ENCODE peak calls at places on chromosome 11, in seven cellular contexts. One of them, this sample, is unnamed.

GRCh38 chr11:40754297-40754696 is 705.2 kb downstream of the LRRC4C start:
- DNase-seq in IMR-90: no peak
- DNase-seq in prostate gland: no peak
- DNase-seq in suprapubic skin: no peak
- DNase-seq in ovary: no peak
- DNase-seq in A549: no peak
- DNase-seq in breast epithelium: no peak
- DNase-seq in this sample: no peak

GRCh38 chr11:114559425-114560310 is at the start of gene NXPE1:
- DNase-seq in IMR-90: no peak
- DNase-seq in prostate gland: no peak
- DNase-seq in suprapubic skin: no peak
- DNase-seq in ovary: no peak
- DNase-seq in A549: no peak
- DNase-seq in breast epithelium: no peak
- DNase-seq in this sample: no peak

GRCh38 chr11:63567044-63567840 is 4.1 kb upstream of the PLAAT2 start:
- DNase-seq in IMR-90: peak
- DNase-seq in prostate gland: peak
- DNase-seq in suprapubic skin: no peak
- DNase-seq in ovary: no peak
- DNase-seq in A549: peak
- DNase-seq in breast epithelium: no peak
- DNase-seq in this sample: no peak

GRCh38 chr11:85132839-85133238 is 494.3 kb downstream of the DLG2 start:
- DNase-seq in IMR-90: peak
- DNase-seq in prostate gland: no peak
- DNase-seq in suprapubic skin: no peak
- DNase-seq in ovary: no peak
- DNase-seq in A549: no peak
- DNase-seq in breast epithelium: no peak
- DNase-seq in this sample: no peak

GRCh38 chr11:120062561-120062930 is 75.4 kb downstream of the TRIM29 start:
- DNase-seq in IMR-90: no peak
- DNase-seq in prostate gland: no peak
- DNase-seq in suprapubic skin: peak
- DNase-seq in ovary: no peak
- DNase-seq in A549: no peak
- DNase-seq in breast epithelium: no peak
- DNase-seq in this sample: no peak

GRCh38 chr11:27008811-27009535 is 15.1 kb downstream of the FIBIN start:
- DNase-seq in IMR-90: no peak
- DNase-seq in prostate gland: no peak
- DNase-seq in suprapubic skin: no peak
- DNase-seq in ovary: no peak
- DNase-seq in A549: no peak
- DNase-seq in breast epithelium: no peak
- DNase-seq in this sample: no peak

GRCh38 chr11:9875862-9876261 is 212.0 kb downstream of the SWAP70 start:
- DNase-seq in IMR-90: no peak
- DNase-seq in prostate gland: peak
- DNase-seq in suprapubic skin: no peak
- DNase-seq in ovary: no peak
- DNase-seq in A549: no peak
- DNase-seq in breast epithelium: no peak
- DNase-seq in this sample: no peak

GRCh38 chr11:60899021-60899936 is 7.1 kb downstream of the PRPF19 start:
- DNase-seq in IMR-90: peak
- DNase-seq in prostate gland: peak
- DNase-seq in suprapubic skin: no peak
- DNase-seq in ovary: no peak
- DNase-seq in A549: peak
- DNase-seq in breast epithelium: no peak
- DNase-seq in this sample: no peak

GRCh38 chr11:75188671-75189070 is 37.8 kb downstream of the SLCO2B1 start:
- DNase-seq in IMR-90: no peak
- DNase-seq in prostate gland: no peak
- DNase-seq in suprapubic skin: no peak
- DNase-seq in ovary: no peak
- DNase-seq in A549: no peak
- DNase-seq in breast epithelium: no peak
- DNase-seq in this sample: no peak

GRCh38 chr11:111879637-111879960 is 258 bp downstream of the CFAP68 start:
- DNase-seq in IMR-90: no peak
- DNase-seq in prostate gland: no peak
- DNase-seq in suprapubic skin: no peak
- DNase-seq in ovary: no peak
- DNase-seq in A549: no peak
- DNase-seq in breast epithelium: no peak
- DNase-seq in this sample: no peak

GRCh38 chr11:46352063-46352841 is 5.0 kb downstream of the DGKZ start:
- DNase-seq in IMR-90: no peak
- DNase-seq in prostate gland: no peak
- DNase-seq in suprapubic skin: no peak
- DNase-seq in ovary: no peak
- DNase-seq in A549: no peak
- DNase-seq in breast epithelium: no peak
- DNase-seq in this sample: no peak

GRCh38 chr11:71307811-71308645 is 55.7 kb upstream of the SHANK2 start:
- DNase-seq in IMR-90: no peak
- DNase-seq in prostate gland: no peak
- DNase-seq in suprapubic skin: peak
- DNase-seq in ovary: no peak
- DNase-seq in A549: no peak
- DNase-seq in breast epithelium: peak
- DNase-seq in this sample: no peak

GRCh38 chr11:126129681-126130671 is 67.3 kb upstream of the CDON start:
- DNase-seq in IMR-90: peak
- DNase-seq in prostate gland: no peak
- DNase-seq in suprapubic skin: no peak
- DNase-seq in ovary: peak
- DNase-seq in A549: no peak
- DNase-seq in breast epithelium: no peak
- DNase-seq in this sample: no peak

GRCh38 chr11:64878223-64878493 is 263 bp downstream of the EHD1 start:
- DNase-seq in IMR-90: no peak
- DNase-seq in prostate gland: no peak
- DNase-seq in suprapubic skin: no peak
- DNase-seq in ovary: no peak
- DNase-seq in A549: no peak
- DNase-seq in breast epithelium: no peak
- DNase-seq in this sample: no peak

GRCh38 chr11:122649133-122649532 is 6.4 kb upstream of the UBASH3B start:
- DNase-seq in IMR-90: no peak
- DNase-seq in prostate gland: no peak
- DNase-seq in suprapubic skin: no peak
- DNase-seq in ovary: no peak
- DNase-seq in A549: no peak
- DNase-seq in breast epithelium: no peak
- DNase-seq in this sample: no peak

GRCh38 chr11:763073-763463 is 14.2 kb downstream of the GATD1 start:
- DNase-seq in IMR-90: no peak
- DNase-seq in prostate gland: no peak
- DNase-seq in suprapubic skin: no peak
- DNase-seq in ovary: no peak
- DNase-seq in A549: no peak
- DNase-seq in breast epithelium: peak
- DNase-seq in this sample: no peak

GRCh38 chr11:763549-764321 is 13.6 kb downstream of the GATD1 start:
- DNase-seq in IMR-90: no peak
- DNase-seq in prostate gland: no peak
- DNase-seq in suprapubic skin: no peak
- DNase-seq in ovary: no peak
- DNase-seq in A549: no peak
- DNase-seq in breast epithelium: no peak
- DNase-seq in this sample: no peak

GRCh38 chr11:762421-763072 is 14.7 kb downstream of the GATD1 start:
- DNase-seq in IMR-90: peak
- DNase-seq in prostate gland: no peak
- DNase-seq in suprapubic skin: no peak
- DNase-seq in ovary: no peak
- DNase-seq in A549: peak
- DNase-seq in breast epithelium: no peak
- DNase-seq in this sample: no peak

GRCh38 chr11:764322-765024 is 12.8 kb downstream of the GATD1 start:
- DNase-seq in IMR-90: no peak
- DNase-seq in prostate gland: no peak
- DNase-seq in suprapubic skin: no peak
- DNase-seq in ovary: no peak
- DNase-seq in A549: no peak
- DNase-seq in breast epithelium: no peak
- DNase-seq in this sample: no peak

DNA sequence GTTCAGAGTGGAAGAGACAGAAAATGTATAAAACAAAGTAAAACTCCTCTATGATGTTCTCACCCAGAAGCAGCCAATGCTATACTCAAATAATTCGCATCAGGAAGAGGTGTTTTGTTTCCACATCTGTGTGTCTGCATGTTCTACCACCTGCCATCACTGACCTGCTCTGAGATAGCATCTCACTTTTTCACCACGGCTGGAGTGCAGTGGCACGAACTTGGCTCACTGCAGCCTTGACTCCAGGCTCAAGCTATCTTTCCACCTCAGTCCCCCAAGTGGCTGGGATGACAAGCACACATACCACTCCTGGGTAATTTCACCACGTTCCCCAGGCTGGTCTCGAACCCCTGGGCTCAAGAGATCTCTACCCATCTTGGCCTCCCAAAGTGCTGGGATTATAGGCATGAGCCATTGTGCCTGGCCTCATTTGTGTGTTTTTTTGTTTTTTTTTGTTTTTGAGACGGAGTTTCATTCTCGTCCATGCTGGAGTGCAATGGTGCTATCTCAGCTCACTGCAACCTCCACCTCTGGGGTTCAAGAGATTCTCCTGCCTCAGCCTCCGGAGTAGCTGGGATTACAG is 14.4 kb downstream of the TALDO1 start:
- DNase-seq in IMR-90: no peak
- DNase-seq in prostate gland: no peak
- DNase-seq in suprapubic skin: no peak
- DNase-seq in ovary: no peak
- DNase-seq in A549: no peak
- DNase-seq in breast epithelium: no peak
- DNase-seq in this sample: no peak
- TF ChIP-seq POLR2A in IMR-90: no peak
- TF ChIP-seq POLR2A in prostate gland: no peak
- TF ChIP-seq POLR2A in suprapubic skin: no peak
- TF ChIP-seq POLR2A in ovary: no peak
- TF ChIP-seq POLR2A in A549: no peak
- TF ChIP-seq POLR2A in breast epithelium: no peak
- TF ChIP-seq POLR2A in this sample: no peak

GRCh38 chr11:19176629-19177186 is 25.1 kb downstream of the CSRP3 start:
- DNase-seq in IMR-90: no peak
- DNase-seq in prostate gland: no peak
- DNase-seq in suprapubic skin: no peak
- DNase-seq in ovary: no peak
- DNase-seq in A549: no peak
- DNase-seq in breast epithelium: no peak
- DNase-seq in this sample: no peak

GRCh38 chr11:19185516-19186052 is 16.2 kb downstream of the CSRP3 start:
- DNase-seq in IMR-90: no peak
- DNase-seq in prostate gland: no peak
- DNase-seq in suprapubic skin: no peak
- DNase-seq in ovary: no peak
- DNase-seq in A549: no peak
- DNase-seq in breast epithelium: no peak
- DNase-seq in this sample: no peak

GRCh38 chr11:19183641-19184040 is 18.1 kb downstream of the CSRP3 start:
- DNase-seq in IMR-90: no peak
- DNase-seq in prostate gland: no peak
- DNase-seq in suprapubic skin: no peak
- DNase-seq in ovary: no peak
- DNase-seq in A549: no peak
- DNase-seq in breast epithelium: no peak
- DNase-seq in this sample: no peak

GRCh38 chr11:19185036-19185435 is 16.7 kb downstream of the CSRP3 start:
- DNase-seq in IMR-90: no peak
- DNase-seq in prostate gland: no peak
- DNase-seq in suprapubic skin: no peak
- DNase-seq in ovary: no peak
- DNase-seq in A549: no peak
- DNase-seq in breast epithelium: no peak
- DNase-seq in this sample: no peak

DNA sequence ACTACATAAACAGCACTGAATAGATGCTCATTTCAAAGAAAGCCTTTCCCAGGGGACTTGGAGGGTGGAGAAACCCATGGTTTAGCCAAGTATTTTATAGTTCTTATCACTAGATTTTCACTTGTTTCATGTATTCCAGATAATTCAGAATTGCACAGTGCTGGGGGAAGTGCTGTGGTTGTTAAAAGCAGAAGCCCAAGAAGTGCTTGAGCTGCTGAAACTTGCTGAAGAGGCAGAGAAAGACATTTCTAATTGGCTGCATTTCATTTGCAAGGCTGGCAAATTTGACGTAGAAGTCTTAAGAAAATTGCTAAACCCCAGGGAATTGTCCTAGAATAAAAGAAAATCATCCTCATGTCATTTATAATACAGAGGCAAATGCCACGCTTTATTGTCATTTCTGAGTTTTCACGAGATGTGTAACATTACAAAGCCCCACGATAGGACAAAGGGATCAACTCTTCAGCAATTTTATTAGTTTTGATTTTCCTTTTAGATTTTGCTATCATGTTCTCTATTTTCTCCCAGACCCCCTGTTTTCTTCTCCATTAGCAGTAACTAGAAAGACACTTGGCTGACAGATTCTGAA is 20.0 kb downstream of the CSRP3 start:
- DNase-seq in IMR-90: no peak
- DNase-seq in prostate gland: no peak
- DNase-seq in suprapubic skin: no peak
- DNase-seq in ovary: no peak
- DNase-seq in A549: no peak
- DNase-seq in breast epithelium: no peak
- DNase-seq in this sample: no peak
- TF ChIP-seq POLR2A in IMR-90: no peak
- TF ChIP-seq POLR2A in prostate gland: no peak
- TF ChIP-seq POLR2A in suprapubic skin: no peak
- TF ChIP-seq POLR2A in ovary: no peak
- TF ChIP-seq POLR2A in A549: no peak
- TF ChIP-seq POLR2A in breast epithelium: no peak
- TF ChIP-seq POLR2A in this sample: no peak

GRCh38 chr11:76355172-76355571 is 25.8 kb downstream of the THAP12 start:
- DNase-seq in IMR-90: no peak
- DNase-seq in prostate gland: no peak
- DNase-seq in suprapubic skin: no peak
- DNase-seq in ovary: no peak
- DNase-seq in A549: no peak
- DNase-seq in breast epithelium: no peak
- DNase-seq in this sample: no peak
- TF ChIP-seq POLR2A in IMR-90: no peak
- TF ChIP-seq POLR2A in prostate gland: no peak
- TF ChIP-seq POLR2A in suprapubic skin: no peak
- TF ChIP-seq POLR2A in ovary: no peak
- TF ChIP-seq POLR2A in A549: no peak
- TF ChIP-seq POLR2A in breast epithelium: no peak
- TF ChIP-seq POLR2A in this sample: no peak

DNA sequence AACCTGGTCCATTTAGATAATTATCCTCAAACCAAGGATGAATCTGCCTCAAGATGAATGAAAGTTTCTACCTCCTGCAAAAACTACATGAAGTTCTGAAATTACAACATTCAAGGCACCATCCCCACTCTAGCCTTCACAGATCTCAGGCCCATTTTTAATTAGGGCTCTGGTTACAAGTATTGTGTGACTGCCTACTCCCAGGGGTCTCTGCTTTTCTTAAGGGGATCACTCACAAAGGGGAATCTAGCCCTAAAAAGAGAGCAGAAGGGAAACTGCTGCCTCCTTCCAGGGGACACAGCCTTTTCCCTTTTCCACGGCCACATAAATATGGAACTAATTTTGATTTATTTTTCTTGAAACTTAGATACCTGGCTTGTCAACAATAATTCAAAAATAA is 17.4 kb upstream of the TMEM135 start:
- DNase-seq in IMR-90: no peak
- DNase-seq in prostate gland: no peak
- DNase-seq in suprapubic skin: no peak
- DNase-seq in ovary: no peak
- DNase-seq in A549: no peak
- DNase-seq in breast epithelium: no peak
- DNase-seq in this sample: no peak
- TF ChIP-seq POLR2A in IMR-90: no peak
- TF ChIP-seq POLR2A in prostate gland: no peak
- TF ChIP-seq POLR2A in suprapubic skin: no peak
- TF ChIP-seq POLR2A in ovary: no peak
- TF ChIP-seq POLR2A in A549: no peak
- TF ChIP-seq POLR2A in breast epithelium: no peak
- TF ChIP-seq POLR2A in this sample: no peak